ENCODE peak calls at places on chromosomes 4 and X, in nine cellular contexts. C is NCI-H345; W is EH; L is bronchial epithelial cell; K is activated CD4-positive, alpha-beta memory T cell treated with anti-CD3 and anti-CD28 coated beads for 36 hours; J is choroid plexus epithelial cell; X is posterior vena cava; O is mammary epithelial cell; D is effector memory CD8-positive, alpha-beta T cell. H is an unnamed sample.

GRCh38 chrX:57528670-57529255 is 63.0 kb upstream of the ZXDB start:
- DNase-seq in K (peak), L (peak), D (peak), W (peak), J (peak), O (peak), C (peak), X (no peak), H (no peak)

GRCh38 chr4:10157478-10158354 is 41.1 kb upstream of the WDR1 start:
- DNase-seq in W (peak), O (peak), K (peak), L (peak), D (peak), C (peak), X (no peak), J (peak), H (peak)

GRCh38 chrX:150478496-150479492 is 89.6 kb upstream of the MTM1 start:
- DNase-seq in K (peak), D (no peak), W (no peak), J (no peak), L (no peak), C (no peak), X (no peak), O (no peak), H (no peak)

GRCh38 chr4:119823891-119824290 is 195.3 kb upstream of the PDE5A start:
- DNase-seq in O (no peak), X (no peak), J (no peak), W (no peak), C (no peak), K (no peak), D (no peak), L (peak), H (no peak)

GRCh38 chr4:175509320-175509719 is 302.7 kb downstream of the GPM6A start:
- DNase-seq in D (no peak), X (no peak), K (no peak), O (no peak), J (peak), W (peak), L (no peak), C (no peak), H (no peak)

GRCh38 chrX:27444093-27444908 is 18.8 kb downstream of the PPP4R3C start:
- DNase-seq in L (no peak), D (no peak), J (no peak), K (no peak), W (no peak), O (peak), X (no peak), C (no peak), H (peak)

GRCh38 chrX:44310227-44310626 is 33.2 kb downstream of the EFHC2 start:
- DNase-seq in C (no peak), J (no peak), W (no peak), O (no peak), X (no peak), K (no peak), D (no peak), L (no peak), H (no peak)

GRCh38 chr4:128521156-128521555 is 233.5 kb upstream of the PGRMC2 start:
- DNase-seq in K (no peak), O (no peak), X (no peak), J (peak), D (no peak), W (peak), L (no peak), C (no peak), H (peak)

GRCh38 chrX:102720237-102721168 is at the start of gene GPRASP3:
- DNase-seq in J (peak), D (peak), K (peak), C (peak), O (peak), L (peak), W (peak), X (peak), H (peak)

GRCh38 chrX:141469469-141469868 is 115.1 kb downstream of the SPANXA1 start:
- DNase-seq in O (peak), J (no peak), W (peak), D (no peak), C (no peak), K (no peak), L (peak), X (no peak), H (peak)

GRCh38 chr4:155787113-155787710 is 28.4 kb downstream of the GUCY1B1 start:
- DNase-seq in K (no peak), W (peak), X (no peak), L (peak), J (peak), O (peak), C (peak), D (no peak), H (peak)

GRCh38 chr4:137621056-137621455 is 88.8 kb upstream of the PCDH18 start:
- DNase-seq in L (no peak), J (no peak), C (peak), K (no peak), D (no peak), X (no peak), W (no peak), O (no peak), H (no peak)

GRCh38 chr4:128904821-128905220 is 95.3 kb downstream of the JADE1 start:
- DNase-seq in X (no peak), K (no peak), O (no peak), J (no peak), L (no peak), C (no peak), W (no peak), D (no peak), H (no peak)

H was measured in iris pigment epithelial cell.